ENCODE peak calls at places on chromosomes 2 and 18, in nine cellular contexts. B, W, N, M, V, T, Z, F and G are unnamed samples.

GRCh38 chr2:39215545-39215944 is 28.2 kb downstream of the CDKL4 start:
- DNase-seq in B (no peak), W (no peak), N (peak), M (no peak), V (no peak), T (peak), Z (no peak), F (no peak), G (no peak)

GRCh38 chr2:84297155-84297554 is 161.9 kb downstream of the SUCLG1 start:
- DNase-seq in B (no peak), W (no peak), N (no peak), M (peak), V (no peak), T (no peak), Z (no peak), F (no peak), G (no peak)

GRCh38 chr2:112879491-112880041 is 31.4 kb upstream of the IL37 start:
- DNase-seq in B (no peak), W (no peak), N (no peak), M (no peak), V (no peak), T (no peak), Z (no peak), F (no peak), G (no peak)

GRCh38 chr2:203809991-203810510 is 57.5 kb upstream of the CTLA4 start:
- DNase-seq in B (no peak), W (no peak), N (no peak), M (no peak), V (no peak), T (peak), Z (no peak), F (no peak), G (no peak)

GRCh38 chr18:3903341-3903740 is 453.4 kb downstream of the TGIF1 start:
- DNase-seq in B (no peak), W (peak), N (peak), M (no peak), V (no peak), T (peak), Z (no peak), F (peak), G (peak)

GRCh38 chr2:27954771-27955384 is 64.3 kb downstream of the BABAM2 start:
- DNase-seq in B (no peak), W (peak), N (peak), M (no peak), V (no peak), T (peak), Z (peak), F (peak), G (peak)

GRCh38 chr18:60978338-60978737 is 354.9 kb upstream of the CDH20 start:
- DNase-seq in B (no peak), W (peak), N (peak), M (peak), V (no peak), T (peak), Z (no peak), F (no peak), G (peak)

GRCh38 chr2:204353823-204354222 is 191.5 kb upstream of the PARD3B start:
- DNase-seq in B (no peak), W (peak), N (peak), M (no peak), V (no peak), T (peak), Z (no peak), F (peak), G (no peak)

GRCh38 chr2:1727796-1728474 is 16.4 kb downstream of the PXDN start:
- DNase-seq in B (no peak), W (no peak), N (no peak), M (no peak), V (no peak), T (no peak), Z (no peak), F (no peak), G (no peak)

GRCh38 chr2:46147626-46148368 is 149.4 kb upstream of the EPAS1 start:
- DNase-seq in B (no peak), W (no peak), N (no peak), M (no peak), V (no peak), T (no peak), Z (no peak), F (no peak), G (no peak)

GRCh38 chr2:218229239-218229638 is 12.2 kb downstream of the ARPC2 start:
- DNase-seq in B (no peak), W (peak), N (peak), M (no peak), V (no peak), T (peak), Z (no peak), F (peak), G (peak)

GRCh38 chr2:164510895-164511294 is 110.4 kb downstream of the GRB14 start:
- DNase-seq in B (no peak), W (no peak), N (no peak), M (no peak), V (peak), T (no peak), Z (no peak), F (no peak), G (no peak)

GRCh38 chr2:28896906-28897305 is 2.4 kb downstream of the WDR43 start:
- DNase-seq in B (no peak), W (no peak), N (peak), M (peak), V (no peak), T (peak), Z (no peak), F (peak), G (no peak)

GRCh38 chr18:48892146-48892855 is 58.5 kb downstream of the SMAD7 start:
- DNase-seq in B (no peak), W (no peak), N (no peak), M (no peak), V (peak), T (no peak), Z (no peak), F (no peak), G (no peak)

GRCh38 chr2:182694189-182694588 is 21.9 kb upstream of the DNAJC10 start:
- DNase-seq in B (no peak), W (no peak), N (no peak), M (no peak), V (no peak), T (no peak), Z (no peak), F (no peak), G (no peak)

GRCh38 chr2:220981926-220982325 is 590.2 kb downstream of the EPHA4 start:
- DNase-seq in B (no peak), W (no peak), N (no peak), M (no peak), V (no peak), T (no peak), Z (no peak), F (no peak), G (no peak)

GRCh38 chr2:160694631-160695030 is 201.0 kb upstream of the RBMS1 start:
- DNase-seq in B (no peak), W (no peak), N (no peak), M (no peak), V (no peak), T (no peak), Z (no peak), F (no peak), G (no peak)

GRCh38 chr2:141027221-141027620 is 1103.6 kb downstream of the LRP1B start:
- DNase-seq in B (no peak), W (no peak), N (peak), M (no peak), V (no peak), T (no peak), Z (no peak), F (no peak), G (no peak)

GRCh38 chr18:46754188-46754587 is 2.7 kb downstream of the ST8SIA5 start:
- DNase-seq in B (no peak), W (no peak), N (no peak), M (no peak), V (no peak), T (no peak), Z (no peak), F (no peak), G (no peak)

GRCh38 chr18:63063171-63063570 is 256.4 kb downstream of the BCL2 start:
- DNase-seq in B (no peak), W (no peak), N (peak), M (peak), V (no peak), T (peak), Z (no peak), F (no peak), G (no peak)

GRCh38 chr2:23563673-23564617 is 179.0 kb downstream of the KLHL29 start:
- DNase-seq in B (no peak), W (peak), N (peak), M (no peak), V (peak), T (peak), Z (peak), F (peak), G (no peak)

GRCh38 chr2:52968043-52968442 is 799.6 kb upstream of the CHAC2 start:
- DNase-seq in B (no peak), W (no peak), N (no peak), M (no peak), V (no peak), T (no peak), Z (no peak), F (no peak), G (no peak)

GRCh38 chr2:208250401-208250800 is 4.5 kb downstream of the IDH1 start:
- DNase-seq in B (no peak), W (no peak), N (peak), M (no peak), V (no peak), T (peak), Z (no peak), F (no peak), G (no peak)

GRCh38 chr2:130726614-130727180 is 2.2 kb upstream of the GPR148 start:
- DNase-seq in B (no peak), W (no peak), N (no peak), M (no peak), V (no peak), T (no peak), Z (no peak), F (no peak), G (no peak)

GRCh38 chr2:71667256-71668182 is 214.2 kb downstream of the DYSF start:
- DNase-seq in B (no peak), W (no peak), N (no peak), M (no peak), V (no peak), T (no peak), Z (peak), F (no peak), G (no peak)

GRCh38 chr2:143177081-143177786 is 48.0 kb downstream of the ARHGAP15 start:
- DNase-seq in B (no peak), W (no peak), N (no peak), M (no peak), V (no peak), T (no peak), Z (no peak), F (no peak), G (no peak)

GRCh38 chr2:58594175-58594574 is 353.1 kb upstream of the FANCL start:
- DNase-seq in B (no peak), W (no peak), N (peak), M (peak), V (no peak), T (peak), Z (no peak), F (no peak), G (no peak)

GRCh38 chr18:76479351-76480238 is 15.4 kb downstream of the ZNF516 start:
- DNase-seq in B (no peak), W (no peak), N (no peak), M (no peak), V (no peak), T (no peak), Z (peak), F (no peak), G (no peak)

GRCh38 chr2:139478191-139478914 is 698.2 kb upstream of the NXPH2 start:
- DNase-seq in B (no peak), W (no peak), N (peak), M (no peak), V (no peak), T (peak), Z (no peak), F (no peak), G (no peak)

GRCh38 chr2:211132586-211132985 is 576.2 kb downstream of the CPS1 start:
- DNase-seq in B (no peak), W (no peak), N (no peak), M (no peak), V (no peak), T (peak), Z (no peak), F (peak), G (no peak)

GRCh38 chr2:69436594-69436936 is 670 bp downstream of the NFU1 start:
- DNase-seq in B (no peak), W (no peak), N (peak), M (no peak), V (no peak), T (peak), Z (no peak), F (no peak), G (no peak)

GRCh38 chr2:99205491-99205890 is 24.5 kb downstream of the MRPL30 start:
- DNase-seq in B (no peak), W (no peak), N (no peak), M (peak), V (no peak), T (no peak), Z (no peak), F (no peak), G (no peak)

GRCh38 chr2:160140471-160140870 is 59.6 kb downstream of the ITGB6 start:
- DNase-seq in B (no peak), W (no peak), N (peak), M (no peak), V (no peak), T (peak), Z (no peak), F (no peak), G (no peak)

GRCh38 chr2:164479460-164479859 is 141.8 kb downstream of the GRB14 start:
- DNase-seq in B (no peak), W (no peak), N (peak), M (peak), V (peak), T (peak), Z (no peak), F (no peak), G (peak)

GRCh38 chr18:79380816-79381806 is 14.6 kb upstream of the NFATC1 start:
- DNase-seq in B (peak), W (no peak), N (peak), M (peak), V (peak), T (peak), Z (peak), F (no peak), G (no peak)

GRCh38 chr18:79379931-79380815 is 15.6 kb upstream of the NFATC1 start:
- DNase-seq in B (no peak), W (no peak), N (no peak), M (no peak), V (peak), T (no peak), Z (no peak), F (no peak), G (no peak)

GRCh38 chr18:79379251-79379905 is 16.4 kb upstream of the NFATC1 start:
- DNase-seq in B (no peak), W (no peak), N (no peak), M (no peak), V (no peak), T (no peak), Z (no peak), F (no peak), G (no peak)

GRCh38 chr18:79377187-79377891 is 18.4 kb upstream of the NFATC1 start:
- DNase-seq in B (no peak), W (no peak), N (no peak), M (no peak), V (peak), T (no peak), Z (no peak), F (no peak), G (no peak)

DNA sequence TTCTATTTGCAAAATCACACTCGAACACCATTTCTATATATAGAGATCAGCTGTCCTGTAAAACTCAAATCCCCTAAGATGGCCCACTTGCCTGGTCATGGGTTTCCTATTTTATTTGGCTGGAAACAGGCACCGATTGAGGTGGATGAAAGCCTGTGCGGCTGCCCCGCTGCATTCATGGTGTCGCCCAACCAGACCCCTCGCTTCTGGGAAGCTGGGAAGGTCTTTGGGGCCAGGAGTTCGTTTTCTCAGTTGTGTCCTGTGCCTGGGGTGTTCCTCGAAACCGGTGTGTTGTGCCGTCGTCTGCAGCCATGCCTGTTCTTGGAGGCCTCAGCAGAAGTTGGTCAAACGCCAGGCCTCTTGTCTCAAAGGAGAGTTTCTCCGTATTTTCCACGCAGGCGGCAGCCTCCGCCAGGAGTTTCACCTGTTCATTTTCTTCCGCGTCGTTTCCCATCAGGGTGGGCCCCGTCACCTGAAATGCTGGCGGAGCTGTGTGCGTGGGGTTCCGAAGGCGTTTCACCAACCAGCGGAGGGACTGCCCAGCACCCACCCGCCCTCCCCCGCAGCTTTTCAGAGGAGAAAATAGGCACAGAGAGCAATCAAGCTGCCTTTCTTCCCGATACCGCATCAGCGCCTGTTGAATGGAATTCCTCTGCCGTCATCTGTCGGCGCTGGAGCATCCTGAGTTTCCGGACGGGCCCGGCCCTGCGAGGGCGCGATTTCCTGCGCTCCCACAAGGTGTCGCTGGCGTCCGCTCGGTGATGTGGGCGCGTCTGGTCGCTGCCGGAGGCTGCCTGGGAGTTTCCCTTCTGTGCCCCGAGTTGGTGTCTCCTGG is 17.1 kb upstream of the NFATC1 start:
- DNase-seq in B (peak), W (no peak), N (peak), M (peak), V (peak), T (peak), Z (peak), F (no peak), G (no peak)
- H3K4me3 ChIP-seq in B (no peak), W (no peak), N (no peak), M (no peak), V (no peak), T (no peak), Z (no peak), F (no peak), G (no peak)

DNA sequence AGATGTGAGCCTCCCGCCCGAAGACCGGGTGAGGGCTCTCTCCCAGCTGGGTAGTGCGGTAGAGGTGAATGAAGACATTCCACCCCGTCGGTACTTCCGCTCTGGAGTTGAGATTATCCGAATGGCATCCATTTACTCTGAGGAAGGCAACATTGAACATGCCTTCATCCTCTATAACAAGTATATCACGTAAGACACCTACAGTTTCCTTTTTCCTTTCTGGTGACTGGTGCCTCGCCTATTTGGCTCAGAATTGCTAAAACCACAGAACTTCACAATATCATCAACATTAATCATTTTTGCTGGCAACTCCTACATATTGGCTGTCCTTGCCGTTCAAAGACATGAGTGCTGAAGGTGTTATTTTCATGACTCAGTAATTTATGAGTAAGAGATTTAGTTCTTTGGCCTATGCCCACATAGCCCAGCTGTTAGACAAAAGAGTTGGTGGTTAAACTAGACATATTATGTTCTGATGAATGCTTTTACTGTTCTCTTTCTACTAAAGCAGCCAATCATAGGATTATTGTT is 2.2 kb downstream of the STAMBP start:
- DNase-seq in B (no peak), W (peak), N (peak), M (no peak), V (no peak), T (peak), Z (no peak), F (peak), G (peak)
- H3K4me3 ChIP-seq in B (no peak), W (no peak), N (no peak), M (no peak), V (no peak), T (no peak), Z (no peak), F (no peak), G (no peak)

DNA sequence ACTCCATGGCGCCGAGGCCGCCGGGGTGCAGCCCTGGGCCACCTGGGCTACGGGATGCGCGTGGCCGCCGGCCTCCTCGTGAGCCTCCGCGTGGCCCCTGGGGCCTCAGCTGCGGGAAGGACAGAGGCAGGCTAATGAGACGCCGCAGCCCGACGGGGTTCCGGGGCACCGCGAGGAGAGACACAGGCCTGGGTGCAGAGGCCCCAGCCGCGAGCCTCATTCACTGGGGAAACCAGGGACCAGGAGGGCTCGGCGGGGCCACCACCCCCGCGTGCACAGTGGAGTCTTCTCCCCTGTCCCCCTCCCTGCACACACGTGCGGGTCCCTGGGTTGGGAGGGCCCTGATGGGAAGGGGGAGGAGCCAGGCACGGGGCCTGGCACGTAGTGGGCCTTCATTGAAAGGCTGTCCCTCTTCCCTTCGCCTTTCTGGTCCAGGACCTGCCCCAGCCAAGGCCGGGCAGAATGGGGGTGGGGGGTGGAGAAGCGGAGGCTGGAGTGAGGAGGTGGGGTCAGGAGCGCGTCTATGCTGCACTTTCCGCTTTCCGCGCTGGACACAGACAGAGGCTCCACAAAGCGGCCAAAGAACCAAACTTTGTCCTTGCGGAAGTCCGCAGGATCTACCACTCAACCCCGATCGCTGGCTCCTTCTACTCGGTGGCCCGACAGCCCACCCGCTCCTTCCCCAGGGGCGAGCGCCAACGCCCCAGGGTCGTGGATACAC is 9.1 kb downstream of the ALPP start:
- DNase-seq in B (no peak), W (no peak), N (no peak), M (peak), V (no peak), T (peak), Z (no peak), F (no peak), G (no peak)
- H3K4me3 ChIP-seq in B (no peak), W (no peak), N (no peak), M (no peak), V (no peak), T (no peak), Z (peak), F (no peak), G (no peak)

GRCh38 chr2:8676191-8676914 is 5.5 kb upstream of the ID2 start:
- DNase-seq in B (no peak), W (no peak), N (peak), M (peak), V (peak), T (peak), Z (peak), F (peak), G (no peak)
- H3K4me3 ChIP-seq in B (no peak), W (peak), N (peak), M (no peak), V (peak), T (peak), Z (no peak), F (peak), G (peak)

GRCh38 chr2:7097353-7097895 is 180.2 kb downstream of the RNF144A start:
- DNase-seq in B (peak), W (no peak), N (peak), M (peak), V (peak), T (peak), Z (peak), F (no peak), G (peak)
- H3K4me3 ChIP-seq in B (peak), W (no peak), N (no peak), M (no peak), V (no peak), T (no peak), Z (no peak), F (no peak), G (no peak)

GRCh38 chr2:44939074-44940052 is 2.1 kb upstream of the SIX3 start:
- DNase-seq in B (no peak), W (no peak), N (no peak), M (peak), V (peak), T (no peak), Z (no peak), F (no peak), G (no peak)
- H3K4me3 ChIP-seq in B (no peak), W (no peak), N (no peak), M (no peak), V (peak), T (peak), Z (no peak), F (no peak), G (peak)